ENCODE peak calls at places on chromosome 2, in nine cellular contexts. Y is tibial nerve; U is right atrium auricular region; O is WERI-Rb-1; W is tibial artery; S is CD4-positive, CD25-positive, alpha-beta regulatory T cell; R is left lung; A is neural progenitor cell; K is stomach. H is an unnamed sample.
A peak's percentile ranks its signal among the peaks of the same experiment; 100 is the strongest.

GRCh38 chr2:8376603-8377423 is 305.0 kb upstream of the ID2 start:
- DNase-seq in Y (no peak), U (no peak), O (no peak), W (no peak), S (no peak), R (no peak), A (no peak), K (no peak), H (no peak)

GRCh38 chr2:32864761-32865160 is 82.0 kb upstream of the LTBP1 start:
- DNase-seq in Y (no peak), U (no peak), O (no peak), W (no peak), S (no peak), R (no peak), A (no peak), K (no peak), H (no peak)

GRCh38 chr2:10285578-10286198 is 17.0 kb upstream of the HPCAL1 start:
- DNase-seq in Y (peak; percentile 35), U (peak; percentile 85), O (peak; percentile 36), W (peak; percentile 97), S (no peak), R (peak; percentile 95), A (no peak), K (peak; percentile 84), H (peak; percentile 71)

GRCh38 chr2:235127909-235128308 is 176.1 kb downstream of the SH3BP4 start:
- DNase-seq in Y (no peak), U (no peak), O (no peak), W (no peak), S (no peak), R (no peak), A (no peak), K (no peak), H (no peak)

GRCh38 chr2:227942021-227942420 is 70.6 kb downstream of the DAW1 start:
- DNase-seq in Y (no peak), U (no peak), O (no peak), W (no peak), S (no peak), R (no peak), A (no peak), K (no peak), H (no peak)

GRCh38 chr2:65320042-65320711 is 92.5 kb downstream of the ACTR2 start:
- DNase-seq in Y (no peak), U (no peak), O (no peak), W (no peak), S (no peak), R (no peak), A (no peak), K (no peak), H (no peak)

GRCh38 chr2:32825291-32825712 is 121.5 kb upstream of the LTBP1 start:
- DNase-seq in Y (peak; percentile 28), U (peak; percentile 67), O (no peak), W (no peak), S (no peak), R (no peak), A (no peak), K (no peak), H (no peak)

GRCh38 chr2:112606567-112606966 is 22.2 kb downstream of the CHCHD5 start:
- DNase-seq in Y (no peak), U (no peak), O (no peak), W (no peak), S (no peak), R (no peak), A (no peak), K (no peak), H (no peak)

GRCh38 chr2:74548919-74549684 is 4.6 kb downstream of the LOXL3 start:
- DNase-seq in Y (no peak), U (peak; percentile 78), O (peak; percentile 86), W (peak; percentile 83), S (no peak), R (peak; percentile 92), A (peak; percentile 85), K (peak; percentile 70), H (no peak)

GRCh38 chr2:236943068-236943467 is 142.6 kb upstream of the COPS8 start:
- DNase-seq in Y (no peak), U (peak; percentile 40), O (no peak), W (no peak), S (no peak), R (no peak), A (no peak), K (no peak), H (no peak)

GRCh38 chr2:138078153-138078552 is 113.9 kb downstream of the HNMT start:
- DNase-seq in Y (no peak), U (no peak), O (no peak), W (no peak), S (no peak), R (no peak), A (no peak), K (no peak), H (no peak)

GRCh38 chr2:106037922-106038321 is 156.2 kb downstream of the UXS1 start:
- DNase-seq in Y (no peak), U (no peak), O (no peak), W (no peak), S (no peak), R (no peak), A (no peak), K (no peak), H (no peak)

GRCh38 chr2:106039634-106040033 is 154.5 kb downstream of the UXS1 start:
- DNase-seq in Y (no peak), U (no peak), O (no peak), W (peak; percentile 75), S (no peak), R (no peak), A (no peak), K (no peak), H (no peak)

GRCh38 chr2:106041150-106041549 is 153.0 kb downstream of the UXS1 start:
- DNase-seq in Y (no peak), U (no peak), O (no peak), W (no peak), S (no peak), R (no peak), A (no peak), K (no peak), H (no peak)

GRCh38 chr2:106037262-106037661 is 156.8 kb downstream of the UXS1 start:
- DNase-seq in Y (no peak), U (no peak), O (no peak), W (no peak), S (no peak), R (no peak), A (no peak), K (no peak), H (no peak)

GRCh38 chr2:106038598-106039375 is 155.3 kb downstream of the UXS1 start:
- DNase-seq in Y (no peak), U (no peak), O (no peak), W (no peak), S (no peak), R (no peak), A (no peak), K (no peak), H (no peak)
- H3K27ac ChIP-seq in Y (no peak overlapping the region), U (no peak overlapping the region), O (no peak overlapping the region), W (peak overlapping the region; percentile 45), S (no peak overlapping the region), R (no peak overlapping the region), A (no peak overlapping the region), K (no peak overlapping the region), H (no peak overlapping the region)

GRCh38 chr2:118012778-118013177 is 1.1 kb downstream of the CCDC93 start:
- DNase-seq in Y (no peak), U (no peak), O (no peak), W (no peak), S (no peak), R (no peak), A (no peak), K (no peak), H (no peak)
- H3K27ac ChIP-seq in Y (no peak overlapping the region), U (peak overlapping the region; percentile 89), O (no peak overlapping the region), W (no peak overlapping the region), S (peak overlapping the region; percentile 95), R (peak overlapping the region; percentile 92), A (no peak overlapping the region), K (peak overlapping the region; percentile 88), H (no peak overlapping the region)

DNA sequence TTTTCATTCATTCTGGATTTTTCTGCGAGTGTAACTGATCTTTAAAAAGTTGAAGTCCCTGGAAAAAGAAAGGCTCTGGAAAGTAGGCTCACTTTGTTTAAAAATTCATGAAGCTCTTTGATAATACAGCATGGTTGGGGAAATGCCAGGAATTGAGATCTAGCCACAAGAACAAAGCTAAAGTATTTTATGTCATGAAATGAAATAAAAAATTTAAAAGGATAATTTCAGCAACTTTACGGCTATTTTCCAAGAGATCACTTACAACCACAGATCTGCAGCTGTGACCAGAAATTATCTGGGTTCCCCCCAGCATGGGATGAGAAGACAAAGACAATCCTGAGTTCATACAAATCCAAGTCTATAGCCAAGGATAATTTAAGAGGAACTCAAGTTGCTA is 25.3 kb upstream of the RFX8 start:
- DNase-seq in Y (no peak), U (no peak), O (no peak), W (no peak), S (no peak), R (no peak), A (no peak), K (no peak), H (no peak)
- H3K27ac ChIP-seq in Y (no peak overlapping the region), U (no peak overlapping the region), O (no peak overlapping the region), W (no peak overlapping the region), S (no peak overlapping the region), R (no peak overlapping the region), A (no peak overlapping the region), K (no peak overlapping the region), H (no peak overlapping the region)

GRCh38 chr2:188314314-188315054 is 22.8 kb downstream of the GULP1 start:
- DNase-seq in Y (no peak), U (no peak), O (no peak), W (no peak), S (no peak), R (no peak), A (peak; percentile 2), K (no peak), H (no peak)
- H3K27ac ChIP-seq in Y (no peak overlapping the region), U (no peak overlapping the region), O (no peak overlapping the region), W (no peak overlapping the region), S (no peak overlapping the region), R (no peak overlapping the region), A (peak overlapping the region; percentile 38), K (no peak overlapping the region), H (no peak overlapping the region)

DNA sequence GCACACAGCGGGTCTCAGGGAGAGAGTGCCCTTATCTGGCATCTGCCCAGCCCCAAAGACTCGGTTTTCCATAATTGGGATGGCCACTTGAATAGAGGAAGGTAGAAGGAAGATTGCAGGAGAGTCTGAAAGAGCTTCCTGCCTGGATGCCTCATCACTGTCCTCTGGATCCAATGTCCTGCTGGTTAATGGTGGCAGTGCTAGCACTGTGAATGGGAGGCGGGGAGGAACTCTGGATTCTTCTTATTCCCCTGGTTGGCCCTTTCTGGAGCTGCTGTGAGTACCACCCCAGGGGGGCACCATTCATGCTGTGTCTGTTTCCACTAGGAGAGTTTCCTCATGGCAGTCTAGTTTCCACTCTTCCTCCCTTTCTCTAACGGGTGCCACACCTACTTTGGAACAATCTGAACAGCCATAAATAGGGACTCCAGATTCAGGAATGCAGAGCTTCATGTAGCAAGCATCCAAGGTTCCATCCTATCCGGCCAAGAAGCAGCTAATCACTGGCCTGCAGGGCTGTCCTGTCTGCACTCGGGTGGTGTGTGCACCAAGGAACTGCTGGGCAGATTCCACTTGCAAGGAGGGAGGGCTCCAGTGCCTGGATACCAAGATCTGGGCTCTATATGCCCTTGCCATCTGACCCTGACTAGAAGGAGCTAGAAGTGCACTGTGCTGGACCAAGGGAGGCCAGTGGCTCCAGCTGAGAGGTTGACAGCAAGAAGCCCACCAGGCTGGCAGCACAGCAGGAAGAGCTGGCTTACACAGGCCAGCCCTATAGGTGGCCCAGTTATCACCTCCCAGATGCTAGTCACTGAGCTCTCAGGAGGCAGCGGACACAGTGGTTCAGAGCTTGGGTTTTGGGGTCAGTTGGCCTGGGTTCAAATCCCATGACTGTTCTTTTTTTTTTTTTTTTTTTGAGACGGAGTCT is 4.6 kb upstream of the ATOH8 start:
- DNase-seq in Y (no peak), U (no peak), O (no peak), W (peak; percentile 84), S (no peak), R (no peak), A (no peak), K (no peak), H (no peak)
- H3K27ac ChIP-seq in Y (peak overlapping the region; percentile 96), U (peak overlapping the region; percentile 41), O (no peak overlapping the region), W (peak overlapping the region; percentile 97), S (no peak overlapping the region), R (no peak overlapping the region), A (no peak overlapping the region), K (peak overlapping the region; percentile 34), H (peak overlapping the region; percentile 93)

H was measured in thoracic aorta.